ENCODE peak calls at places on chromosome 1, in ten cellular contexts. One of them, this sample, is unnamed.

GRCh38 chr1:109632671-109633346 is 13.2 kb downstream of the AMPD2 start:
- DNase-seq in nephron progenitor cell: no peak
- DNase-seq in activated CD4-positive, CD25-positive, alpha-beta regulatory T cell treated with anti-CD3 and anti-CD28 coated beads, Interleukin-2, amount 50 U/mL, for 16 hours: no peak
- DNase-seq in activated effector memory CD4-positive, alpha-beta T cell treated with Interleukin-2 at 50 U/mL for 16 hours: no peak
- DNase-seq in GM13977: no peak
- DNase-seq in D341Med: peak
- DNase-seq in HTR-8/SVneo: no peak
- DNase-seq in skeletal muscle cell: no peak
- DNase-seq in ELR: no peak
- DNase-seq in mesothelial cell of epicardium: no peak
- DNase-seq in this sample: no peak

GRCh38 chr1:11028018-11028417 is 15.6 kb downstream of the TARDBP start:
- DNase-seq in nephron progenitor cell: no peak
- DNase-seq in activated CD4-positive, CD25-positive, alpha-beta regulatory T cell treated with anti-CD3 and anti-CD28 coated beads, Interleukin-2, amount 50 U/mL, for 16 hours: no peak
- DNase-seq in activated effector memory CD4-positive, alpha-beta T cell treated with Interleukin-2 at 50 U/mL for 16 hours: no peak
- DNase-seq in GM13977: no peak
- DNase-seq in D341Med: no peak
- DNase-seq in HTR-8/SVneo: no peak
- DNase-seq in skeletal muscle cell: no peak
- DNase-seq in ELR: no peak
- DNase-seq in mesothelial cell of epicardium: no peak
- DNase-seq in this sample: no peak

GRCh38 chr1:208793946-208794345 is 549.8 kb upstream of the PLXNA2 start:
- DNase-seq in nephron progenitor cell: no peak
- DNase-seq in activated CD4-positive, CD25-positive, alpha-beta regulatory T cell treated with anti-CD3 and anti-CD28 coated beads, Interleukin-2, amount 50 U/mL, for 16 hours: no peak
- DNase-seq in activated effector memory CD4-positive, alpha-beta T cell treated with Interleukin-2 at 50 U/mL for 16 hours: no peak
- DNase-seq in GM13977: no peak
- DNase-seq in D341Med: no peak
- DNase-seq in HTR-8/SVneo: no peak
- DNase-seq in skeletal muscle cell: no peak
- DNase-seq in ELR: no peak
- DNase-seq in mesothelial cell of epicardium: no peak
- DNase-seq in this sample: no peak

GRCh38 chr1:170166518-170167180 is 20.9 kb downstream of the NTMT2 start:
- DNase-seq in nephron progenitor cell: no peak
- DNase-seq in activated CD4-positive, CD25-positive, alpha-beta regulatory T cell treated with anti-CD3 and anti-CD28 coated beads, Interleukin-2, amount 50 U/mL, for 16 hours: no peak
- DNase-seq in activated effector memory CD4-positive, alpha-beta T cell treated with Interleukin-2 at 50 U/mL for 16 hours: no peak
- DNase-seq in GM13977: no peak
- DNase-seq in D341Med: no peak
- DNase-seq in HTR-8/SVneo: no peak
- DNase-seq in skeletal muscle cell: no peak
- DNase-seq in ELR: no peak
- DNase-seq in mesothelial cell of epicardium: no peak
- DNase-seq in this sample: no peak

GRCh38 chr1:92768915-92769314 is 16.0 kb downstream of the EVI5 start:
- DNase-seq in nephron progenitor cell: no peak
- DNase-seq in activated CD4-positive, CD25-positive, alpha-beta regulatory T cell treated with anti-CD3 and anti-CD28 coated beads, Interleukin-2, amount 50 U/mL, for 16 hours: no peak
- DNase-seq in activated effector memory CD4-positive, alpha-beta T cell treated with Interleukin-2 at 50 U/mL for 16 hours: no peak
- DNase-seq in GM13977: no peak
- DNase-seq in D341Med: no peak
- DNase-seq in HTR-8/SVneo: no peak
- DNase-seq in skeletal muscle cell: no peak
- DNase-seq in ELR: no peak
- DNase-seq in mesothelial cell of epicardium: no peak
- DNase-seq in this sample: no peak

GRCh38 chr1:160375788-160376524 is 9.1 kb downstream of the NHLH1 start:
- DNase-seq in nephron progenitor cell: no peak
- DNase-seq in activated CD4-positive, CD25-positive, alpha-beta regulatory T cell treated with anti-CD3 and anti-CD28 coated beads, Interleukin-2, amount 50 U/mL, for 16 hours: no peak
- DNase-seq in activated effector memory CD4-positive, alpha-beta T cell treated with Interleukin-2 at 50 U/mL for 16 hours: no peak
- DNase-seq in GM13977: no peak
- DNase-seq in D341Med: no peak
- DNase-seq in HTR-8/SVneo: peak
- DNase-seq in skeletal muscle cell: no peak
- DNase-seq in ELR: peak
- DNase-seq in mesothelial cell of epicardium: no peak
- DNase-seq in this sample: no peak

GRCh38 chr1:10979483-10979920 is 33.0 kb upstream of the TARDBP start:
- DNase-seq in nephron progenitor cell: no peak
- DNase-seq in activated CD4-positive, CD25-positive, alpha-beta regulatory T cell treated with anti-CD3 and anti-CD28 coated beads, Interleukin-2, amount 50 U/mL, for 16 hours: no peak
- DNase-seq in activated effector memory CD4-positive, alpha-beta T cell treated with Interleukin-2 at 50 U/mL for 16 hours: no peak
- DNase-seq in GM13977: no peak
- DNase-seq in D341Med: no peak
- DNase-seq in HTR-8/SVneo: no peak
- DNase-seq in skeletal muscle cell: no peak
- DNase-seq in ELR: no peak
- DNase-seq in mesothelial cell of epicardium: no peak
- DNase-seq in this sample: no peak

GRCh38 chr1:230176871-230177411 is 109.9 kb downstream of the GALNT2 start:
- DNase-seq in nephron progenitor cell: peak
- DNase-seq in activated CD4-positive, CD25-positive, alpha-beta regulatory T cell treated with anti-CD3 and anti-CD28 coated beads, Interleukin-2, amount 50 U/mL, for 16 hours: no peak
- DNase-seq in activated effector memory CD4-positive, alpha-beta T cell treated with Interleukin-2 at 50 U/mL for 16 hours: no peak
- DNase-seq in GM13977: no peak
- DNase-seq in D341Med: peak
- DNase-seq in HTR-8/SVneo: no peak
- DNase-seq in skeletal muscle cell: no peak
- DNase-seq in ELR: no peak
- DNase-seq in mesothelial cell of epicardium: no peak
- DNase-seq in this sample: no peak

GRCh38 chr1:158400901-158401300 is 1.6 kb upstream of the OR10T2 start:
- DNase-seq in nephron progenitor cell: no peak
- DNase-seq in activated CD4-positive, CD25-positive, alpha-beta regulatory T cell treated with anti-CD3 and anti-CD28 coated beads, Interleukin-2, amount 50 U/mL, for 16 hours: no peak
- DNase-seq in activated effector memory CD4-positive, alpha-beta T cell treated with Interleukin-2 at 50 U/mL for 16 hours: no peak
- DNase-seq in GM13977: no peak
- DNase-seq in D341Med: no peak
- DNase-seq in HTR-8/SVneo: no peak
- DNase-seq in skeletal muscle cell: no peak
- DNase-seq in ELR: no peak
- DNase-seq in mesothelial cell of epicardium: no peak
- DNase-seq in this sample: no peak

GRCh38 chr1:154969741-154970452 is 650 bp downstream of the SHC1 start:
- DNase-seq in nephron progenitor cell: no peak
- DNase-seq in activated CD4-positive, CD25-positive, alpha-beta regulatory T cell treated with anti-CD3 and anti-CD28 coated beads, Interleukin-2, amount 50 U/mL, for 16 hours: no peak
- DNase-seq in activated effector memory CD4-positive, alpha-beta T cell treated with Interleukin-2 at 50 U/mL for 16 hours: no peak
- DNase-seq in GM13977: no peak
- DNase-seq in D341Med: no peak
- DNase-seq in HTR-8/SVneo: no peak
- DNase-seq in skeletal muscle cell: no peak
- DNase-seq in ELR: peak
- DNase-seq in mesothelial cell of epicardium: no peak
- DNase-seq in this sample: no peak

GRCh38 chr1:161226759-161227158 is 899 bp downstream of the TOMM40L start:
- DNase-seq in nephron progenitor cell: no peak
- DNase-seq in activated CD4-positive, CD25-positive, alpha-beta regulatory T cell treated with anti-CD3 and anti-CD28 coated beads, Interleukin-2, amount 50 U/mL, for 16 hours: no peak
- DNase-seq in activated effector memory CD4-positive, alpha-beta T cell treated with Interleukin-2 at 50 U/mL for 16 hours: no peak
- DNase-seq in GM13977: no peak
- DNase-seq in D341Med: no peak
- DNase-seq in HTR-8/SVneo: no peak
- DNase-seq in skeletal muscle cell: no peak
- DNase-seq in ELR: peak
- DNase-seq in mesothelial cell of epicardium: no peak
- DNase-seq in this sample: no peak

GRCh38 chr1:236978740-236979139 is 25.5 kb downstream of the MT1HL1 start:
- DNase-seq in nephron progenitor cell: no peak
- DNase-seq in activated CD4-positive, CD25-positive, alpha-beta regulatory T cell treated with anti-CD3 and anti-CD28 coated beads, Interleukin-2, amount 50 U/mL, for 16 hours: no peak
- DNase-seq in activated effector memory CD4-positive, alpha-beta T cell treated with Interleukin-2 at 50 U/mL for 16 hours: no peak
- DNase-seq in GM13977: no peak
- DNase-seq in D341Med: no peak
- DNase-seq in HTR-8/SVneo: no peak
- DNase-seq in skeletal muscle cell: no peak
- DNase-seq in ELR: no peak
- DNase-seq in mesothelial cell of epicardium: no peak
- DNase-seq in this sample: no peak

GRCh38 chr1:54791880-54792522 is 9.1 kb downstream of the TTC22 start:
- DNase-seq in nephron progenitor cell: peak
- DNase-seq in activated CD4-positive, CD25-positive, alpha-beta regulatory T cell treated with anti-CD3 and anti-CD28 coated beads, Interleukin-2, amount 50 U/mL, for 16 hours: no peak
- DNase-seq in activated effector memory CD4-positive, alpha-beta T cell treated with Interleukin-2 at 50 U/mL for 16 hours: no peak
- DNase-seq in GM13977: peak
- DNase-seq in D341Med: peak
- DNase-seq in HTR-8/SVneo: no peak
- DNase-seq in skeletal muscle cell: no peak
- DNase-seq in ELR: peak
- DNase-seq in mesothelial cell of epicardium: no peak
- DNase-seq in this sample: peak

GRCh38 chr1:205939690-205940330 is 3.4 kb downstream of the SLC26A9 start:
- DNase-seq in nephron progenitor cell: peak
- DNase-seq in activated CD4-positive, CD25-positive, alpha-beta regulatory T cell treated with anti-CD3 and anti-CD28 coated beads, Interleukin-2, amount 50 U/mL, for 16 hours: no peak
- DNase-seq in activated effector memory CD4-positive, alpha-beta T cell treated with Interleukin-2 at 50 U/mL for 16 hours: no peak
- DNase-seq in GM13977: peak
- DNase-seq in D341Med: peak
- DNase-seq in HTR-8/SVneo: no peak
- DNase-seq in skeletal muscle cell: no peak
- DNase-seq in ELR: peak
- DNase-seq in mesothelial cell of epicardium: no peak
- DNase-seq in this sample: peak